ENCODE peak calls at places on chromosomes 16 and 17, in six cellular contexts. Q, L, C, H, Y and S are unnamed samples.

GRCh38 chr17:1720856-1721386 is 3.6 kb upstream of the WDR81 start:
- DNase-seq in Y (no peak), Q (peak), H (no peak), C (peak), L (peak), S (peak)

GRCh38 chr16:69195371-69196029 is 8.5 kb downstream of the SNTB2 start:
- DNase-seq in Q (no peak), C (no peak), H (no peak), Y (no peak), L (no peak), S (no peak)

GRCh38 chr16:88624977-88625576 is 13.3 kb upstream of the IL17C start:
- DNase-seq in L (no peak), C (no peak), Q (no peak), Y (no peak), H (no peak), S (no peak)

GRCh38 chr16:54456291-54456690 is 169.7 kb upstream of the IRX3 start:
- DNase-seq in C (no peak), H (no peak), Q (no peak), Y (no peak), L (no peak), S (no peak)

GRCh38 chr16:83215417-83216001 is 588.7 kb downstream of the CDH13 start:
- DNase-seq in Y (peak), C (peak), Q (peak), H (no peak), L (peak), S (no peak)

GRCh38 chr16:17556276-17557052 is 85.7 kb upstream of the XYLT1 start:
- DNase-seq in C (peak), Q (peak), Y (peak), H (no peak), L (no peak), S (no peak)

GRCh38 chr17:49516190-49516589 is 21.1 kb downstream of the NGFR start:
- DNase-seq in Y (no peak), L (no peak), C (no peak), Q (no peak), H (no peak), S (no peak)

GRCh38 chr17:27481327-27481726 is 25.1 kb downstream of the KSR1 start:
- DNase-seq in Y (no peak), C (no peak), Q (no peak), H (no peak), L (no peak), S (no peak)

GRCh38 chr17:33072421-33073175 is 81.0 kb downstream of the SPACA3 start:
- DNase-seq in Q (no peak), H (no peak), L (no peak), C (no peak), Y (peak), S (no peak)

GRCh38 chr16:396199-396598 is 800 bp upstream of the NME4 start:
- DNase-seq in Q (no peak), L (no peak), Y (no peak), C (no peak), H (no peak), S (no peak)

GRCh38 chr17:48893646-48894508 is 1.3 kb downstream of the ATP5MC1 start:
- DNase-seq in C (no peak), Q (no peak), H (no peak), Y (no peak), L (no peak), S (no peak)

GRCh38 chr16:66842765-66843164 is 1.4 kb upstream of the CA7 start:
- DNase-seq in C (no peak), L (no peak), Q (no peak), H (peak), Y (no peak), S (no peak)

GRCh38 chr17:65627892-65628622 is 66.6 kb upstream of the AXIN2 start:
- DNase-seq in Y (peak), C (peak), L (peak), Q (peak), H (peak), S (peak)

GRCh38 chr16:23434380-23434779 is 18.6 kb downstream of the COG7 start:
- DNase-seq in H (no peak), Q (peak), L (no peak), Y (peak), C (peak), S (peak)

GRCh38 chr16:23435500-23435899 is 17.5 kb downstream of the COG7 start:
- DNase-seq in C (peak), Q (peak), H (peak), L (peak), Y (peak), S (peak)

GRCh38 chr16:23433261-23433920 is 19.6 kb downstream of the COG7 start:
- DNase-seq in Q (peak), H (no peak), C (no peak), L (peak), Y (no peak), S (no peak)

GRCh38 chr16:23428351-23428750 is 24.6 kb downstream of the COG7 start:
- DNase-seq in Y (no peak), L (no peak), H (no peak), Q (no peak), C (no peak), S (no peak)

GRCh38 chr16:23432176-23433128 is 20.5 kb downstream of the COG7 start:
- DNase-seq in Q (peak), L (no peak), C (no peak), H (no peak), Y (no peak), S (no peak)
- TF ChIP-seq CTCF in Q (peak), L (no peak), C (no peak), H (no peak), Y (no peak), S (no peak)

GRCh38 chr16:52193441-52193840 is 353.5 kb downstream of the TOX3 start:
- DNase-seq in C (no peak), H (no peak), Y (no peak), L (peak), Q (peak), S (no peak)

GRCh38 chr16:52191533-52192134 is 355.3 kb downstream of the TOX3 start:
- DNase-seq in L (peak), C (peak), Y (peak), Q (peak), H (no peak), S (peak)
- TF ChIP-seq CTCF in L (peak), C (peak), Y (peak), Q (peak), H (peak), S (peak)

DNA sequence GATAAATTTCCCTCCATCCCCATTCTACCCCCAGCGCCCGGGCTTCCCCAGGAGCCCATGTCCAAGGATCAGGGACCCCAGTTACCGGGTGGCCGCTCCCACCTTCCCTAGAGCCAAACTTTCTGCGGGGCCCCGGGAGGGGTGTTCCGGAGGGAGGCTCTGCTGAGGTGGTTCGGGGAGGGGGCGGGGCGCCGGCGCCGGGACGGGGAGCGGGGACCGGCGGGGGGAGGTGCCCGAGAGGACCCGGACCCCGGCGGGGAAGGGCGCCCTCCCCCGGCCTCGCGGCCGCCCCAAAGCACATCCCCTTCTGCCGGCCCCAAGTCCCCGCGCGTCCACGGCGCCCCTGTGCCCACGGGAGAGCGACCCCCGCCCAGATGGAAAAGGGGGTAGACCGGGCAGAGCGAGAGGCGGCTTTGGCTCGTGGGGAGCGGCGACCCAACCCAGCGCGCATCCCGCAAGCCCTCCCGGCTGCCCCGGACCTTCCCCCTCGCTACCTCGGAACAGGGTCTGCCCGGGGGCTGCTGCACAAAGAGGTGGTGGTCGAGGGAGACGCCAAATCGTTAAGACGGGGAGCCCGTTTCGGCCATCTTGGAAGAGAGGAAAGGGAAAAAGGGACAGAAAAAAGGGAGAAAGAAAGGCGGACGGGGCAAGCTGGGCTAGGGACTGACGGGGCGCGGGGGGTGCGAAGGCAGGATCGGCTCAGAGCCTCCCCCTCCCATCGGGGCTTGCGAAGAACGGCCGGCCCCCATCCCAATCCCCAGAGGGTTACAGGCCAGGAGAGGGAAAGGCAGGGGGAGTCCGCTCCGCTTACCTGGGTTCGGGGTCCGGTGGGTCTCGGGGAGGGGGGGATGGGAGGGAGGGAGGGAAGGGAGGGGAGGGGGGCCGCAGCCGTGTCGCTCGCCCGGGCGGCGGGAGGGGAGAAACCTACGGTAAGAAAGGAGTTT is 479 bp downstream of the PCGF2 start:
- DNase-seq in H (no peak), C (no peak), L (peak), Y (no peak), Q (no peak), S (no peak)
- TF ChIP-seq CTCF in H (no peak), C (peak), L (peak), Y (peak), Q (peak), S (no peak)

GRCh38 chr17:81960130-81960958 is 643 bp downstream of the NOTUM start:
- DNase-seq in C (no peak), H (no peak), L (no peak), Q (no peak), Y (no peak), S (no peak)

GRCh38 chr17:81962499-81963441 is 1.8 kb upstream of the NOTUM start:
- DNase-seq in Q (peak), C (no peak), H (no peak), Y (no peak), L (no peak), S (no peak)

GRCh38 chr17:81961554-81962498 is 839 bp upstream of the NOTUM start:
- DNase-seq in Q (no peak), H (no peak), L (no peak), Y (no peak), C (no peak), S (no peak)

GRCh38 chr17:81959362-81960129 is 1.4 kb downstream of the NOTUM start:
- DNase-seq in H (peak), C (peak), Y (peak), Q (peak), L (peak), S (peak)

DNA sequence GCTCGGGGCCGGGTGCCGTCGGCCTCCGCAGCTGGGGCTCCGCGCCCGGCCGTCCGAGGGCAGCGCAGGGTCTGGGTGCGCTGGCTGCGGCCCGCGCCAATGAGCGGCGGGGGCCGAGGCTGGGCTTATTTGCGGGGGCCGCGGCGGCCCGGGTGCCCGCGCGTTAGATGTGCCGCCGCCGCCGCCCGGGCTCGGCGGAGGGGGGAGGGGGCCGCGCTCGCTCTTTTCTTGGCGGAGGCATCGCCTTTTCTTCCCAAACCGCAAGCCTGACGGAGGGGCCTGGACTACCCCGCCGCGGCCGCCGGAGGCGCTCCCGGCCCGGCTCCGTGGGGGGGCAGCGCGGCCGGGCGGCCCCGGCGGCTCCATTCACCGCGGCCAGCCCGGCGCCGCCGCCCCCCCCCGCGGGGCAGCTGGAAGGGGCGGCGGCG is at the start of gene NOTUM:
- DNase-seq in Q (peak), Y (no peak), C (peak), H (no peak), L (no peak), S (no peak)
- TF ChIP-seq CTCF in Q (peak), Y (peak), C (peak), H (no peak), L (peak), S (no peak)